ENCODE peak calls at places on chromosomes 2 and 18, in five cellular contexts. One of them, this sample, is unnamed.

GRCh38 chr2:190849774-190850173 is 30.8 kb upstream of the GLS start:
- DNase-seq in stimulated activated naive B cell treated with anti-CD40 and anti-IgM and Interleukin-4, amounts not matched to agents 10 μg/mL and 1 μg/mL and 100 μg/mL, for 72 hours: no peak
- DNase-seq in neuronal stem cell: no peak
- DNase-seq in frontal cortex: no peak
- DNase-seq in stomach: no peak
- DNase-seq in this sample: no peak

GRCh38 chr2:8515390-8515761 is 166.5 kb upstream of the ID2 start:
- DNase-seq in frontal cortex: no peak
- DNase-seq in neuronal stem cell: no peak
- DNase-seq in stimulated activated naive B cell treated with anti-CD40 and anti-IgM and Interleukin-4, amounts not matched to agents 10 μg/mL and 1 μg/mL and 100 μg/mL, for 72 hours: peak; percentile 82
- DNase-seq in stomach: peak; percentile 45
- DNase-seq in this sample: no peak

GRCh38 chr2:180823546-180824141 is 156.8 kb upstream of the UBE2E3 start:
- DNase-seq in neuronal stem cell: no peak
- DNase-seq in stimulated activated naive B cell treated with anti-CD40 and anti-IgM and Interleukin-4, amounts not matched to agents 10 μg/mL and 1 μg/mL and 100 μg/mL, for 72 hours: no peak
- DNase-seq in stomach: no peak
- DNase-seq in frontal cortex: no peak
- DNase-seq in this sample: no peak

GRCh38 chr2:70371753-70372152 is 69.9 kb upstream of the FAM136A start:
- DNase-seq in stimulated activated naive B cell treated with anti-CD40 and anti-IgM and Interleukin-4, amounts not matched to agents 10 μg/mL and 1 μg/mL and 100 μg/mL, for 72 hours: no peak
- DNase-seq in neuronal stem cell: no peak
- DNase-seq in stomach: no peak
- DNase-seq in frontal cortex: no peak
- DNase-seq in this sample: no peak

GRCh38 chr2:198456418-198456817 is 652.0 kb downstream of the PLCL1 start:
- DNase-seq in neuronal stem cell: no peak
- DNase-seq in stomach: no peak
- DNase-seq in frontal cortex: no peak
- DNase-seq in stimulated activated naive B cell treated with anti-CD40 and anti-IgM and Interleukin-4, amounts not matched to agents 10 μg/mL and 1 μg/mL and 100 μg/mL, for 72 hours: no peak
- DNase-seq in this sample: no peak

GRCh38 chr18:38552729-38553411 is 987.3 kb upstream of the CELF4 start:
- DNase-seq in stomach: no peak
- DNase-seq in frontal cortex: no peak
- DNase-seq in stimulated activated naive B cell treated with anti-CD40 and anti-IgM and Interleukin-4, amounts not matched to agents 10 μg/mL and 1 μg/mL and 100 μg/mL, for 72 hours: no peak
- DNase-seq in neuronal stem cell: no peak
- DNase-seq in this sample: no peak

GRCh38 chr2:102258386-102259074 is 52.8 kb upstream of the IL1RL1 start:
- DNase-seq in frontal cortex: no peak
- DNase-seq in stimulated activated naive B cell treated with anti-CD40 and anti-IgM and Interleukin-4, amounts not matched to agents 10 μg/mL and 1 μg/mL and 100 μg/mL, for 72 hours: no peak
- DNase-seq in neuronal stem cell: no peak
- DNase-seq in stomach: no peak
- DNase-seq in this sample: no peak

GRCh38 chr18:3449702-3450357 is at the start of gene TGIF1:
- DNase-seq in stomach: peak; percentile 83
- DNase-seq in neuronal stem cell: peak; percentile 79
- DNase-seq in frontal cortex: peak; percentile 25
- DNase-seq in stimulated activated naive B cell treated with anti-CD40 and anti-IgM and Interleukin-4, amounts not matched to agents 10 μg/mL and 1 μg/mL and 100 μg/mL, for 72 hours: peak; percentile 31
- DNase-seq in this sample: peak; percentile 89

GRCh38 chr2:10165816-10166488 is 43.4 kb downstream of the RRM2 start:
- DNase-seq in neuronal stem cell: no peak
- DNase-seq in stomach: no peak
- DNase-seq in frontal cortex: no peak
- DNase-seq in stimulated activated naive B cell treated with anti-CD40 and anti-IgM and Interleukin-4, amounts not matched to agents 10 μg/mL and 1 μg/mL and 100 μg/mL, for 72 hours: no peak
- DNase-seq in this sample: no peak

GRCh38 chr2:45575881-45576280 is 35.2 kb downstream of the SRBD1 start:
- DNase-seq in stomach: no peak
- DNase-seq in frontal cortex: no peak
- DNase-seq in neuronal stem cell: no peak
- DNase-seq in stimulated activated naive B cell treated with anti-CD40 and anti-IgM and Interleukin-4, amounts not matched to agents 10 μg/mL and 1 μg/mL and 100 μg/mL, for 72 hours: no peak
- DNase-seq in this sample: no peak

GRCh38 chr2:235523021-235523420 is 29.2 kb downstream of the AGAP1 start:
- DNase-seq in stimulated activated naive B cell treated with anti-CD40 and anti-IgM and Interleukin-4, amounts not matched to agents 10 μg/mL and 1 μg/mL and 100 μg/mL, for 72 hours: no peak
- DNase-seq in frontal cortex: no peak
- DNase-seq in stomach: no peak
- DNase-seq in neuronal stem cell: no peak
- DNase-seq in this sample: peak; percentile 49

GRCh38 chr2:98463081-98463481 is 18.4 kb downstream of the INPP4A start:
- DNase-seq in stimulated activated naive B cell treated with anti-CD40 and anti-IgM and Interleukin-4, amounts not matched to agents 10 μg/mL and 1 μg/mL and 100 μg/mL, for 72 hours: no peak
- DNase-seq in frontal cortex: no peak
- DNase-seq in neuronal stem cell: no peak
- DNase-seq in stomach: no peak
- DNase-seq in this sample: no peak

GRCh38 chr2:172667926-172668325 is 67.7 kb upstream of the RAPGEF4 start:
- DNase-seq in stomach: no peak
- DNase-seq in stimulated activated naive B cell treated with anti-CD40 and anti-IgM and Interleukin-4, amounts not matched to agents 10 μg/mL and 1 μg/mL and 100 μg/mL, for 72 hours: no peak
- DNase-seq in frontal cortex: no peak
- DNase-seq in neuronal stem cell: no peak
- DNase-seq in this sample: no peak

GRCh38 chr18:73908323-73908722 is 239.3 kb downstream of the FBXO15 start:
- DNase-seq in stimulated activated naive B cell treated with anti-CD40 and anti-IgM and Interleukin-4, amounts not matched to agents 10 μg/mL and 1 μg/mL and 100 μg/mL, for 72 hours: no peak
- DNase-seq in neuronal stem cell: peak; percentile 41
- DNase-seq in stomach: no peak
- DNase-seq in frontal cortex: no peak
- DNase-seq in this sample: no peak

GRCh38 chr18:49023938-49024341 is 73.2 kb upstream of the SMAD7 start:
- DNase-seq in frontal cortex: no peak
- DNase-seq in neuronal stem cell: no peak
- DNase-seq in stomach: peak; percentile 23
- DNase-seq in stimulated activated naive B cell treated with anti-CD40 and anti-IgM and Interleukin-4, amounts not matched to agents 10 μg/mL and 1 μg/mL and 100 μg/mL, for 72 hours: no peak
- DNase-seq in this sample: no peak